ENCODE peak calls at places on chromosome 14, in five cellular contexts. D is uterus, Z is IMR-90, F is body of pancreas, N is thyroid gland. C is an unnamed sample. For H3K4me1, the result is how much of the 10 kb centered on the place peaks cover.

GRCh38 chr14:61512026-61512425 is 183.3 kb upstream of the HIF1A start:
- DNase-seq in D (no peak), Z (no peak), F (no peak), N (no peak), C (no peak)

GRCh38 chr14:56874375-56874774 is 64.1 kb upstream of the OTX2 start:
- DNase-seq in D (no peak), Z (no peak), F (peak), N (no peak), C (peak)

GRCh38 chr14:102215522-102216250 is 76.0 kb downstream of the WDR20 start:
- DNase-seq in D (no peak), Z (peak), F (no peak), N (peak), C (peak)

GRCh38 chr14:38143651-38144505 is 63.8 kb upstream of the SSTR1 start:
- DNase-seq in D (no peak), Z (peak), F (no peak), N (no peak), C (no peak)

GRCh38 chr14:77253333-77254190 is 17.4 kb downstream of the NGB start:
- DNase-seq in D (no peak), Z (no peak), F (no peak), N (no peak), C (no peak)

GRCh38 chr14:39107624-39108023 is 4.6 kb upstream of the SEC23A start:
- DNase-seq in D (no peak), Z (peak), F (no peak), N (no peak), C (no peak)

GRCh38 chr14:75409425-75410205 is 18.2 kb upstream of the JDP2 start:
- DNase-seq in D (no peak), Z (no peak), F (no peak), N (no peak), C (peak)

GRCh38 chr14:20494935-20495766 is 10.2 kb upstream of the RNASE10 start:
- DNase-seq in D (no peak), Z (peak), F (no peak), N (no peak), C (no peak)

GRCh38 chr14:87869619-87870583 is 123.1 kb downstream of the GALC start:
- DNase-seq in D (peak), Z (peak), F (no peak), N (no peak), C (no peak)

GRCh38 chr14:60249321-60250251 is 565 bp downstream of the PPM1A start:
- DNase-seq in D (peak), Z (peak), F (peak), N (peak), C (peak)

GRCh38 chr14:22393796-22394195 is 195.2 kb downstream of the DAD1 start:
- DNase-seq in D (no peak), Z (no peak), F (no peak), N (no peak), C (no peak)

GRCh38 chr14:85387181-85387580 is 142.8 kb upstream of the FLRT2 start:
- DNase-seq in D (no peak), Z (no peak), F (no peak), N (no peak), C (no peak)

GRCh38 chr14:78683206-78683605 is 513.0 kb downstream of the NRXN3 start:
- DNase-seq in D (no peak), Z (no peak), F (no peak), N (no peak), C (no peak)

GRCh38 chr14:105376521-105377440 is 21.6 kb upstream of the TEX22 start:
- DNase-seq in D (no peak), Z (no peak), F (no peak), N (no peak), C (no peak)

GRCh38 chr14:83924259-83924658 is 1605.7 kb upstream of the FLRT2 start:
- DNase-seq in D (no peak), Z (no peak), F (no peak), N (no peak), C (no peak)

DNA sequence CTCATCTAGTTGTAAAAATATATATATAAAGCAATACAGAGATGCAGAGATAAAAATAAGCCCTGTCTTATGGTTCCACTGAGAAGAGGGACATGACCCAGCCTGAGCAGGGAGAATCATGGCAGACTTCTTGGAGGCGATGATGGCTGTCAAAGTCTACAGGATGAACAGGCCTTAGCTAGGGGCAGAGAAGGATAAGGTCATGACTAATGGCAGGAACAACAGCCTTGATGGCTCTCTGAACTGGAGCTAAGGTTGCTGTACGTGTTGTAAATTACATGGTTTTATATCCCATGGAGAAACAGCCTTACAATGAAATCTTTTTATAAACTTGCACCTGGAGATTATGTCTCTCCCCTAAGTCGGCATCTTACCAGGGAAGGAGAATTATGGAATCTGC is 32.4 kb downstream of the FOXN3 start:
- DNase-seq in D (no peak), Z (no peak), F (no peak), N (no peak), C (no peak)
- H3K4me1 ChIP-seq in D (under half), Z (under half), F (under half), N (under half), C (under half)

GRCh38 chr14:69766984-69767368 is at the start of gene SRSF5:
- DNase-seq in D (peak), Z (peak), F (peak), N (peak), C (peak)
- TF ChIP-seq POLR2A in D (peak), Z (peak), F (peak), N (peak), C (peak)

GRCh38 chr14:33705521-33705920 is 245.4 kb downstream of the EGLN3 start:
- DNase-seq in D (no peak), Z (no peak), F (no peak), N (no peak), C (no peak)
- H3K4me1 ChIP-seq in D (under half), Z (under half), F (under half), N (under half), C (under half)

GRCh38 chr14:90625445-90625844 is 190.8 kb downstream of the TTC7B start:
- DNase-seq in D (no peak), Z (no peak), F (no peak), N (no peak), C (no peak)

GRCh38 chr14:90628825-90629224 is 187.4 kb downstream of the TTC7B start:
- DNase-seq in D (no peak), Z (no peak), F (peak), N (peak), C (peak)

GRCh38 chr14:90626550-90626949 is 189.7 kb downstream of the TTC7B start:
- DNase-seq in D (no peak), Z (no peak), F (no peak), N (peak), C (no peak)

GRCh38 chr14:90629471-90629870 is 186.8 kb downstream of the TTC7B start:
- DNase-seq in D (no peak), Z (peak), F (peak), N (no peak), C (no peak)

DNA sequence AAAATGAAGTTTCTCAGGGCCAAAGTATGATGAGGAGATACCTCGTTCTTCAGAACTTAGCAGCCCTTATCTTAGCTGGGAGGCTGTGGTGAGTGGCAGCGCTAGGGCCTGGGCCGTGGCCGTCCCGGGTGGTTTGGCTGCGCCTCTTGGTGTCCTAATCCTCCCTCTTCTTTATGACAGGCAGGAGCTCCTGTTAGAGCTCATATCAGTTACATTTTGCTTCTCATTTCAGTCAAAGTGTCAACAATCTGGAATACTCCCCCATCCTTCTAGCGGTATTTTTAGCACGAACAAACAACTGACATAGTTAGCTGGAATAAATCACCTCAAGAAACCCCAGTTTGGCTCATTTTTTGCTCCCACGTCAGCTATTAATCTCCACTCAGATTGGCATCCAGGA is 188.8 kb downstream of the TTC7B start:
- DNase-seq in D (no peak), Z (no peak), F (no peak), N (no peak), C (peak)
- TF ChIP-seq POLR2A in D (no peak), Z (no peak), F (no peak), N (no peak), C (no peak)

GRCh38 chr14:52048132-52048531 is 20.7 kb downstream of the NID2 start:
- DNase-seq in D (no peak), Z (no peak), F (no peak), N (no peak), C (no peak)

GRCh38 chr14:52048641-52049204 is 20.1 kb downstream of the NID2 start:
- DNase-seq in D (no peak), Z (no peak), F (no peak), N (peak), C (no peak)

GRCh38 chr14:52049271-52049670 is 19.6 kb downstream of the NID2 start:
- DNase-seq in D (no peak), Z (no peak), F (no peak), N (peak), C (no peak)

GRCh38 chr14:52051251-52051650 is 17.6 kb downstream of the NID2 start:
- DNase-seq in D (no peak), Z (no peak), F (no peak), N (no peak), C (no peak)

DNA sequence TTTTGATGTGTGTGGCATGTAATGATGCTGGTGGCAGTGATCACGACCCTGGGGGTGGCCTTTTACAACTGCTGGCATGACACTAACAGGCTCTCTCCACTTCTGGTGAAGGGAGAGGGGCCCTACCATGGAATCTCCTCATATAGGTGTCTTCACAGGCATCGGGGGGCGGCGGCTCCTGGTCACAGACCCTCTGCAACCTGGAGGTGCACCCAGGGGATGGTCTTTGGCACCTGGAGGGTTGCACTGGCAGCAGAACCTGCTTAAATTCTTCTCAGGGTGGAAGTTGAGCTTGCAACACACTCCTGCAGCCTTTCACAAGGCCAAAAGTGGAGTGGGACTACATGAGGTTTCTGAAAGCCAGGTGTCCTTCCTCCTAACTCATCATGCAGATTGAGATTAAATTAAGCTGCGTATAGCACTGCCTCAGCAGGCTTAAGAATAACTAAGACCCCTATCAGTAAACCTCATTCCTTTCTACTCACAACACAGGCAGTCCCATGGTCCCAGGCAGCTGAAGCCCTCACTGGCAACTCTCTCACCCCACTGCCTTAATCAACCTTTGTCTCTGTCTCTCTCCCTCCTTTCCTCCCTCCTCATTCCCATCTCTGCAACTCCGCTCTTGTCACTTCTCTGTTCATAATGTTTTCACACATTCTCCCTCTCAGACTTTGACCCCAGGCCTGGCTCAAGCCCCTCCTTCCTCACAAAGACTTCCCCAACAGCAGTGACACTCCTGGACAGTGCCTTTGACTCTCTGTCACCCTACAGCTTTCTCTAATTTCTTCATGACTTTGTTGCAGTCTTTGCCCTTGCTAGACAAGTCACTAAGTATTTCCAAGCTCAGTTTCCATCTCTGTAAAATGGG is 18.9 kb downstream of the NID2 start:
- DNase-seq in D (no peak), Z (no peak), F (no peak), N (no peak), C (no peak)
- H3K4me1 ChIP-seq in D (under half), Z (half or more), F (under half), N (half or more), C (under half)

GRCh38 chr14:36320210-36321003 is at the start of gene MBIP:
- DNase-seq in D (peak), Z (peak), F (peak), N (peak), C (peak)
- TF ChIP-seq POLR2A in D (peak), Z (peak), F (peak), N (peak), C (no peak)

GRCh38 chr14:55127491-55127951 is 1.5 kb upstream of the LGALS3 start:
- DNase-seq in D (no peak), Z (peak), F (no peak), N (no peak), C (no peak)

GRCh38 chr14:55128386-55129085 is 516 bp upstream of the LGALS3 start:
- DNase-seq in D (no peak), Z (no peak), F (no peak), N (no peak), C (no peak)

GRCh38 chr14:55130194-55130550 is 1.1 kb downstream of the LGALS3 start:
- DNase-seq in D (peak), Z (peak), F (peak), N (no peak), C (no peak)

GRCh38 chr14:55129428-55130193 is 559 bp downstream of the LGALS3 start:
- DNase-seq in D (peak), Z (peak), F (peak), N (peak), C (peak)

GRCh38 chr14:55129086-55129427 is at the start of gene LGALS3:
- DNase-seq in D (peak), Z (peak), F (peak), N (peak), C (peak)
- H3K4me1 ChIP-seq in D (under half), Z (under half), F (under half), N (under half), C (under half)

GRCh38 chr14:23638414-23639047 is 2.4 kb downstream of the DHRS2 start:
- DNase-seq in D (no peak), Z (no peak), F (no peak), N (no peak), C (no peak)

GRCh38 chr14:23641180-23641914 is 5.2 kb downstream of the DHRS2 start:
- DNase-seq in D (no peak), Z (no peak), F (no peak), N (no peak), C (no peak)

GRCh38 chr14:23639891-23640523 is 3.8 kb downstream of the DHRS2 start:
- DNase-seq in D (no peak), Z (no peak), F (no peak), N (no peak), C (no peak)

GRCh38 chr14:23640524-23641141 is 4.5 kb downstream of the DHRS2 start:
- DNase-seq in D (peak), Z (peak), F (no peak), N (peak), C (peak)

GRCh38 chr14:23639048-23639890 is 3.1 kb downstream of the DHRS2 start:
- DNase-seq in D (no peak), Z (no peak), F (no peak), N (no peak), C (no peak)
- TF ChIP-seq POLR2A in D (no peak), Z (no peak), F (no peak), N (no peak), C (no peak)